ENCODE peak calls at places on chromosomes 2 and 18, in nine cellular contexts. D, E, V, G, B, L, M, Y and F are unnamed samples.

GRCh38 chr2:191620144-191620543 is 57.8 kb upstream of the NABP1 start:
- DNase-seq in D (no peak), E (peak), V (no peak), G (no peak), B (no peak), L (no peak), M (no peak), Y (no peak), F (no peak)

GRCh38 chr18:77062518-77063003 is 70.0 kb downstream of the MBP start:
- DNase-seq in D (peak), E (no peak), V (no peak), G (no peak), B (no peak), L (no peak), M (no peak), Y (no peak), F (no peak)

GRCh38 chr18:37403100-37403781 is 162.4 kb downstream of the CELF4 start:
- DNase-seq in D (no peak), E (peak), V (peak), G (no peak), B (no peak), L (peak), M (peak), Y (no peak), F (peak)

GRCh38 chr2:160209457-160209856 is 9.4 kb upstream of the ITGB6 start:
- DNase-seq in D (no peak), E (peak), V (no peak), G (no peak), B (no peak), L (no peak), M (no peak), Y (no peak), F (peak)

GRCh38 chr18:37432796-37433195 is 132.8 kb downstream of the CELF4 start:
- DNase-seq in D (no peak), E (no peak), V (no peak), G (no peak), B (no peak), L (no peak), M (no peak), Y (no peak), F (no peak)

GRCh38 chr2:184268900-184269299 is 329.4 kb upstream of the ZNF804A start:
- DNase-seq in D (no peak), E (no peak), V (no peak), G (no peak), B (no peak), L (no peak), M (no peak), Y (no peak), F (no peak)

GRCh38 chr2:190697421-190697820 is 48.5 kb downstream of the NAB1 start:
- DNase-seq in D (no peak), E (no peak), V (no peak), G (no peak), B (no peak), L (no peak), M (no peak), Y (no peak), F (no peak)

GRCh38 chr2:146801886-146802285 is 1042.9 kb upstream of the ACVR2A start:
- DNase-seq in D (no peak), E (no peak), V (no peak), G (no peak), B (no peak), L (no peak), M (no peak), Y (no peak), F (no peak)

GRCh38 chr2:160205511-160205910 is 5.4 kb upstream of the ITGB6 start:
- DNase-seq in D (no peak), E (peak), V (peak), G (peak), B (no peak), L (no peak), M (peak), Y (peak), F (peak)

GRCh38 chr2:31078579-31079105 is 59.6 kb downstream of the GALNT14 start:
- DNase-seq in D (no peak), E (peak), V (no peak), G (no peak), B (no peak), L (no peak), M (no peak), Y (no peak), F (no peak)

GRCh38 chr18:7904529-7904928 is 337.4 kb downstream of the PTPRM start:
- DNase-seq in D (no peak), E (peak), V (no peak), G (no peak), B (no peak), L (no peak), M (no peak), Y (no peak), F (peak)

GRCh38 chr18:34117319-34117718 is 107.4 kb downstream of the NOL4 start:
- DNase-seq in D (no peak), E (no peak), V (no peak), G (no peak), B (no peak), L (peak), M (no peak), Y (no peak), F (no peak)

GRCh38 chr2:17680119-17680518 is 73.5 kb downstream of the SMC6 start:
- DNase-seq in D (no peak), E (peak), V (no peak), G (no peak), B (no peak), L (no peak), M (no peak), Y (no peak), F (no peak)

GRCh38 chr2:36356199-36356989 is 816 bp downstream of the CRIM1 start:
- DNase-seq in D (peak), E (peak), V (peak), G (peak), B (peak), L (peak), M (no peak), Y (peak), F (no peak)
- H3K4me3 ChIP-seq in D (no peak), E (peak), V (peak), G (peak), B (peak), L (peak), M (peak), Y (peak), F (peak)

DNA sequence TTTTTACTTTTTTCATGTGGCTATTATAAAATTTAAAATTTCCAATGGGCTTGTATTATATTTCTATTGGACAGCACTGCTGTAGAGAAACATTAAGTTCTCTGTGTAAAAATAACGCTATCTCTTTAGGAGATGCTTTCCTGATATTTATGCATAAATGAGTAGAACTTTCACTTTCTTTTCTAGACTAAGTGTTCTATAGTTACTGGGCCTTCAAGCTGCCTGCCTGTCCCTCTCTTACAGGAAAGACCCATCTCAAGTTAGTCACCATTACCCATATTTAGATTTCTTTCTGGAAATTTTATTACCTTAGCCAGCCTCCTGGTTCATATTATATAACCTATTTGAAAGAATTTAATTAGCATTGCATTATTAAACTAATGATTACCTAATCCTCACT is 4.8 kb downstream of the ITGA4 start:
- DNase-seq in D (peak), E (no peak), V (no peak), G (no peak), B (no peak), L (no peak), M (no peak), Y (no peak), F (no peak)
- H3K4me3 ChIP-seq in D (peak), E (no peak), V (no peak), G (no peak), B (no peak), L (no peak), M (no peak), Y (no peak), F (no peak)

GRCh38 chr2:66441651-66442365 is 6.9 kb downstream of the MEIS1 start:
- DNase-seq in D (no peak), E (peak), V (no peak), G (peak), B (no peak), L (no peak), M (no peak), Y (no peak), F (no peak)

GRCh38 chr2:66439291-66440010 is 4.5 kb downstream of the MEIS1 start:
- DNase-seq in D (no peak), E (peak), V (peak), G (no peak), B (no peak), L (no peak), M (no peak), Y (peak), F (no peak)

GRCh38 chr2:66438498-66439290 is 3.8 kb downstream of the MEIS1 start:
- DNase-seq in D (no peak), E (peak), V (no peak), G (no peak), B (no peak), L (no peak), M (no peak), Y (no peak), F (no peak)

GRCh38 chr2:66440011-66440542 is 5.2 kb downstream of the MEIS1 start:
- DNase-seq in D (no peak), E (peak), V (peak), G (no peak), B (no peak), L (no peak), M (no peak), Y (no peak), F (no peak)

DNA sequence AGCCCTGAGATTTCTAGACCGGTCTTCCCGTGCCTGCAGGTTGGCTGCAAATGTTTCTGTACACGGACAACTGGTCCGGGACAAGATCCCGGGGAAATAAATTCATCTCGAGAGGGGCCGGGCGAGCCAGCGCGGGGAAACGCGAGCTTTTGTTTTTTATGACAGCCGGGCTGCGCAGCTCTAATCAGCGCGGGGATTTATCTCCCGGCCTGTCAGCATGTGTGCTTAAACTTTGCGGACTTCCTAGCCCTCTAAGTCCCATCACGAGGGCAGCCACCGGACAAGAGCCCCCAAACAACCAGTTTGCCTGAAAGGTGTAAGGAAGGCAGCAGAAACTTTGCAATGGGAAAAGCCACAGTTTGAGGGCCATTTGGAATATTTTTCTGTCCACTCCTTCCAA is 5.8 kb downstream of the MEIS1 start:
- DNase-seq in D (no peak), E (peak), V (peak), G (peak), B (no peak), L (peak), M (no peak), Y (no peak), F (no peak)
- H3K4me3 ChIP-seq in D (no peak), E (peak), V (peak), G (peak), B (peak), L (peak), M (peak), Y (no peak), F (peak)

GRCh38 chr18:67478249-67478648 is 38.3 kb downstream of the DSEL start:
- DNase-seq in D (no peak), E (no peak), V (no peak), G (no peak), B (no peak), L (no peak), M (no peak), Y (no peak), F (no peak)
- H3K4me3 ChIP-seq in D (no peak), E (no peak), V (no peak), G (no peak), B (no peak), L (no peak), M (no peak), Y (no peak), F (no peak)

DNA sequence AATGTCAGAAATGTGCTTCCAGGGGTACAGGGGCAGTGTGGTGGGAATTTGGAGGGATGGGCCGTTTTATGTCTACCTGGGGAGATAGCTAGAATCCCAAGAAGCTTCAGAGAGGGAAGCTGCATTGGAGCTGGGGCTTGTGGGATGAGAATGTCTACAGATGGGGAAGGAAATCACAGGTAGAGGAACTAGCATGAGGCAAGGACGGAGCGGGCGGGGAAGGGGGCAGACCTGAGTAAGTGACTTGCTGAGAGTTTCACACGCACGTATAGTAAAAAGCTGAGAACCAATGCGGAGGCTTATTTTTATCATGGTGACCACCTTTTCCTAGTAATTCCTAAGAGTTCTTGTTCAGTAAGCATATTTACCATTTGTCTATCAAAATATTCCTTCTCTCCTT is 6.3 kb downstream of the C2orf80 start:
- DNase-seq in D (no peak), E (no peak), V (no peak), G (no peak), B (no peak), L (no peak), M (no peak), Y (no peak), F (no peak)
- H3K4me3 ChIP-seq in D (no peak), E (no peak), V (no peak), G (no peak), B (no peak), L (no peak), M (no peak), Y (no peak), F (no peak)

DNA sequence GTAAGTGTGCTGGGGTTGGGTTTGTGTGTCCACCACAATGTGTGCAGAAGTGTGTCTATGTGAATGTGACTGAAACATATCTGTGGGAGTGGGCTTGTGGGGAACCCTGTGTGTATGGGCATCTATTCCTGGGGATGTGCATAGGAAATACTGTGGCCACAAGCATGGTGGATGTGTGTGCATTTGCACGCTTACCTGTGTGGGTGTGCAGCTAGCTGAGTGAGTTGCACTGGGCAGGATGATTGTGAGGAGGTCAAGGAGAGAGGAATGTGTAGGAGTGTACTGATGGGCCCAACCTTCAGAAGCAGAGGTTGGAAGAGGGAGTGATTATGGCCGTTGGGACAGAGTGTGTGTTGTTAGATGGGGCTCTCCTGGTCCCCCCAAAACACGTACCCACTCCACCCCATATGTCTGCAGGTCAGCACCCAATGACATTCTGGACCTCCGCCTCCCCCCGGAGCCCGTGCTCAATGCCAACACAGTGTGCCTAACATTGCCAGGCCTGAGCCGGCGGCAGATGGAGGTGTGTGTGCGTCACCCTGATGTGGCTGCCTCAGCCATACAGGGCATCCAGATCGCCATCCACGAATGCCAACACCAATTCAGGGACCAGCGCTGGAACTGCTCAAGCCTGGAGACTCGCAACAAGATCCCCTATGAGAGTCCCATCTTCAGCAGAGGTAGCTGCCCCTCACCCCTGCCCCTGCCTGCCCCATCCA is 1.3 kb downstream of the WNT10A start:
- DNase-seq in D (no peak), E (no peak), V (no peak), G (no peak), B (no peak), L (no peak), M (no peak), Y (no peak), F (no peak)
- H3K4me3 ChIP-seq in D (peak), E (no peak), V (no peak), G (no peak), B (no peak), L (no peak), M (no peak), Y (no peak), F (no peak)

GRCh38 chr2:201233192-201234166 is 26.9 kb upstream of the CASP8 start:
- DNase-seq in D (peak), E (peak), V (peak), G (peak), B (peak), L (no peak), M (peak), Y (peak), F (no peak)
- H3K4me3 ChIP-seq in D (peak), E (no peak), V (no peak), G (no peak), B (peak), L (no peak), M (peak), Y (peak), F (no peak)

GRCh38 chr18:55398858-55399257 is 189.1 kb downstream of the TCF4 start:
- DNase-seq in D (no peak), E (peak), V (no peak), G (no peak), B (no peak), L (no peak), M (no peak), Y (no peak), F (no peak)
- H3K4me3 ChIP-seq in D (no peak), E (peak), V (no peak), G (no peak), B (no peak), L (no peak), M (no peak), Y (no peak), F (no peak)

GRCh38 chr2:200786423-200786822 is 25.3 kb upstream of the BZW1 start:
- DNase-seq in D (no peak), E (peak), V (no peak), G (no peak), B (no peak), L (no peak), M (no peak), Y (no peak), F (no peak)
- H3K4me3 ChIP-seq in D (no peak), E (peak), V (no peak), G (no peak), B (no peak), L (no peak), M (no peak), Y (no peak), F (no peak)